ENCODE peak calls at places on chromosomes 2 and 18, in seven cellular contexts. P, V, R, O, S, T and Z are unnamed samples.

GRCh38 chr2:122634261-122634660 is 878.8 kb downstream of the TSN start:
- DNase-seq in O (no peak), P (no peak), R (no peak), S (no peak), T (no peak), V (no peak), Z (peak)

GRCh38 chr2:23925702-23926288 is 1.1 kb downstream of the ATAD2B start:
- DNase-seq in S (peak), R (peak), T (peak), O (peak), P (peak), V (peak), Z (peak)

GRCh38 chr2:119691189-119691588 is 12.2 kb downstream of the TMEM177 start:
- DNase-seq in S (no peak), R (no peak), V (no peak), P (no peak), T (no peak), O (no peak), Z (no peak)

GRCh38 chr2:108923019-108923700 is 65.9 kb downstream of the EDAR start:
- DNase-seq in R (no peak), V (no peak), S (no peak), T (peak), P (no peak), O (no peak), Z (no peak)

GRCh38 chr2:127309468-127309867 is 15.5 kb upstream of the ERCC3 start:
- DNase-seq in R (no peak), T (no peak), S (no peak), O (no peak), P (no peak), V (no peak), Z (no peak)

GRCh38 chr2:58731488-58731869 is 490.4 kb upstream of the FANCL start:
- DNase-seq in T (no peak), P (no peak), R (no peak), O (no peak), V (no peak), S (no peak), Z (no peak)

GRCh38 chr2:190838492-190838910 is 42.1 kb upstream of the GLS start:
- DNase-seq in V (no peak), P (no peak), O (no peak), R (no peak), T (no peak), S (no peak), Z (no peak)

GRCh38 chr2:142944264-142944663 is 66.8 kb downstream of the KYNU start:
- DNase-seq in O (no peak), V (no peak), P (peak), T (no peak), R (no peak), S (no peak), Z (no peak)

GRCh38 chr2:37614061-37614802 is 57.2 kb downstream of the CDC42EP3 start:
- DNase-seq in R (no peak), T (no peak), O (no peak), S (no peak), P (no peak), V (no peak), Z (peak)

GRCh38 chr2:4675295-4675694 is 971.9 kb downstream of the DCDC2C start:
- DNase-seq in P (no peak), R (no peak), T (no peak), S (no peak), V (no peak), O (no peak), Z (no peak)

GRCh38 chr2:52082646-52083045 is 1050.7 kb upstream of the NRXN1 start:
- DNase-seq in R (no peak), P (no peak), V (no peak), T (no peak), S (no peak), O (no peak), Z (no peak)

GRCh38 chr2:215528555-215528954 is 92.7 kb upstream of the FN1 start:
- DNase-seq in V (no peak), T (no peak), P (no peak), R (no peak), O (no peak), S (no peak), Z (no peak)

GRCh38 chr2:233173115-233173514 is 78.4 kb upstream of the ATG16L1 start:
- DNase-seq in O (no peak), V (no peak), S (no peak), R (no peak), P (no peak), T (no peak), Z (no peak)

GRCh38 chr2:229407170-229407569 is 136.1 kb upstream of the PID1 start:
- DNase-seq in V (no peak), R (no peak), T (no peak), P (no peak), O (no peak), S (no peak), Z (no peak)

GRCh38 chr2:191014653-191015020 is 666 bp upstream of the STAT1 start:
- DNase-seq in S (no peak), R (no peak), V (peak), O (no peak), T (no peak), P (no peak), Z (no peak)

GRCh38 chr18:77161954-77162353 is 29.4 kb upstream of the MBP start:
- DNase-seq in O (no peak), P (no peak), T (no peak), S (no peak), R (no peak), V (no peak), Z (no peak)

GRCh38 chr2:220469201-220469600 is 841.8 kb downstream of the SLC4A3 start:
- DNase-seq in O (no peak), R (no peak), T (no peak), V (no peak), P (no peak), S (no peak), Z (no peak)

GRCh38 chr18:61851940-61852451 is 40.8 kb downstream of the RNF152 start:
- DNase-seq in P (no peak), T (no peak), V (no peak), S (no peak), R (no peak), O (no peak), Z (no peak)

GRCh38 chr18:36296591-36297418 is 708 bp upstream of the FHOD3 start:
- DNase-seq in V (no peak), T (peak), S (peak), P (peak), R (peak), O (peak), Z (peak)

GRCh38 chr2:160288324-160288723 is 88.3 kb upstream of the ITGB6 start:
- DNase-seq in T (no peak), V (no peak), P (no peak), R (no peak), O (no peak), S (no peak), Z (no peak)